ENCODE peak calls at places on chromosomes 12 and 14, in six cellular contexts. B is A549, F is endothelial cell of umbilical vein, Q is K562, S is HepG2, U is GM12878. R is an unnamed sample.

GRCh38 chr14:49586673-49587460 is 687 bp upstream of the RPS29 start:
- DNase-seq in B (peak), F (peak), Q (peak), S (peak), U (peak), R (peak)

GRCh38 chr14:92037989-92038388 is 1.9 kb downstream of the TRIP11 start:
- DNase-seq in B (no peak), F (peak), Q (no peak), S (no peak), U (no peak), R (no peak)

GRCh38 chr14:91870890-91871289 is 3.6 kb upstream of the TC2N start:
- DNase-seq in B (no peak), F (no peak), Q (no peak), S (no peak), U (no peak), R (no peak)

GRCh38 chr12:89574736-89575208 is 48.9 kb upstream of the POC1B start:
- DNase-seq in B (no peak), F (peak), Q (peak), S (peak), U (no peak), R (peak)

GRCh38 chr14:66365388-66365787 is 120.8 kb upstream of the CCDC196 start:
- DNase-seq in B (no peak), F (no peak), Q (no peak), S (no peak), U (peak), R (no peak)

GRCh38 chr12:132453361-132454133 is 36.4 kb upstream of the FBRSL1 start:
- DNase-seq in B (no peak), F (no peak), Q (no peak), S (no peak), U (no peak), R (no peak)

GRCh38 chr12:42725839-42726238 is 136.3 kb upstream of the PRICKLE1 start:
- DNase-seq in B (no peak), F (peak), Q (no peak), S (no peak), U (no peak), R (no peak)

GRCh38 chr12:117097159-117097558 is 2.1 kb downstream of the TESC start:
- DNase-seq in B (no peak), F (no peak), Q (no peak), S (no peak), U (no peak), R (peak)

GRCh38 chr14:102768223-102769048 is 8.8 kb upstream of the TRAF3 start:
- DNase-seq in B (no peak), F (no peak), Q (no peak), S (no peak), U (peak), R (peak)

GRCh38 chr14:104288272-104288671 is 149.9 kb downstream of the KIF26A start:
- DNase-seq in B (no peak), F (no peak), Q (no peak), S (no peak), U (no peak), R (no peak)

GRCh38 chr14:69043007-69043444 is 63.9 kb upstream of the ACTN1 start:
- DNase-seq in B (no peak), F (no peak), Q (no peak), S (no peak), U (no peak), R (peak)

GRCh38 chr12:123024819-123025391 is 44.4 kb downstream of the ARL6IP4 start:
- DNase-seq in B (no peak), F (no peak), Q (no peak), S (no peak), U (no peak), R (no peak)
- TF ChIP-seq MYC in B (no peak), F (no peak), Q (no peak), S (no peak), U (no peak), R (no peak)

GRCh38 chr12:114038962-114039361 is 72.8 kb upstream of the RBM19 start:
- DNase-seq in B (no peak), F (no peak), Q (no peak), S (peak), U (no peak), R (no peak)
- H3K4me3 ChIP-seq in B (no peak), F (no peak), Q (no peak), S (no peak), U (no peak), R (no peak)

GRCh38 chr12:91846466-91847055 is 299.1 kb downstream of the BTG1 start:
- DNase-seq in B (no peak), F (peak), Q (no peak), S (no peak), U (no peak), R (no peak)
- TF ChIP-seq MYC in B (no peak), F (no peak), Q (no peak), S (no peak), U (no peak), R (no peak)

GRCh38 chr14:83355609-83356008 is 1822.0 kb upstream of the SEL1L start:
- DNase-seq in B (no peak), F (no peak), Q (no peak), S (no peak), U (no peak), R (no peak)
- H3K4me3 ChIP-seq in B (no peak), F (no peak), Q (no peak), S (no peak), U (no peak), R (no peak)

GRCh38 chr14:96091149-96091693 is 52.1 kb downstream of the C14orf132 start:
- DNase-seq in B (no peak), F (no peak), Q (no peak), S (no peak), U (no peak), R (no peak)
- TF ChIP-seq MYC in B (no peak), F (no peak), Q (no peak), S (no peak), U (no peak), R (no peak)

R was measured in NB4.